ENCODE peak calls at places on chromosome 20, in seven cellular contexts. V is neural progenitor cell; W is mucosa of gallbladder; G is stimulated activated CD4-positive, alpha-beta T cell treated with anti-CD3 and anti-CD28 coated beads, TNF-alpha, amount 100 ng/mL, for 4 hours; I is right lobe of liver; Q is Peyer's patch; B is CD4-positive, alpha-beta T cell. L is an unnamed sample.

GRCh38 chr20:6134592-6134991 is 11.8 kb upstream of the FERMT1 start:
- DNase-seq in V (no peak), W (no peak), G (no peak), I (peak), Q (no peak), B (no peak), L (no peak)

GRCh38 chr20:2771631-2772080 is 28.8 kb downstream of the CPXM1 start:
- DNase-seq in V (no peak), W (no peak), G (no peak), I (no peak), Q (no peak), B (no peak), L (no peak)

GRCh38 chr20:63947638-63948456 is 8.4 kb downstream of the UCKL1 start:
- DNase-seq in V (no peak), W (no peak), G (no peak), I (no peak), Q (no peak), B (no peak), L (no peak)

GRCh38 chr20:38249536-38250310 is 10.8 kb downstream of the KIAA1755 start:
- DNase-seq in V (no peak), W (no peak), G (no peak), I (no peak), Q (no peak), B (no peak), L (peak)

GRCh38 chr20:25038591-25039015 is 19.3 kb downstream of the ACSS1 start:
- DNase-seq in V (no peak), W (no peak), G (no peak), I (peak), Q (no peak), B (no peak), L (no peak)

GRCh38 chr20:40008177-40008576 is 680.9 kb downstream of the MAFB start:
- DNase-seq in V (no peak), W (no peak), G (no peak), I (no peak), Q (no peak), B (no peak), L (no peak)

GRCh38 chr20:33668087-33668790 is 1.5 kb downstream of the ACTL10 start:
- DNase-seq in V (peak), W (peak), G (no peak), I (peak), Q (no peak), B (peak), L (no peak)

GRCh38 chr20:51541189-51542032 is 1.1 kb downstream of the NFATC2 start:
- DNase-seq in V (peak), W (peak), G (peak), I (peak), Q (peak), B (peak), L (peak)

GRCh38 chr20:37651932-37652331 is 41.9 kb upstream of the CTNNBL1 start:
- DNase-seq in V (peak), W (no peak), G (no peak), I (peak), Q (no peak), B (no peak), L (peak)

GRCh38 chr20:38178065-38178471 is 13.0 kb upstream of the TGM2 start:
- DNase-seq in V (no peak), W (no peak), G (no peak), I (no peak), Q (no peak), B (no peak), L (no peak)

GRCh38 chr20:19901226-19901625 is 115.9 kb upstream of the NAA20 start:
- DNase-seq in V (no peak), W (no peak), G (no peak), I (no peak), Q (no peak), B (no peak), L (no peak)

GRCh38 chr20:33172781-33173180 is 4.8 kb downstream of the BPIFA2 start:
- DNase-seq in V (no peak), W (no peak), G (no peak), I (no peak), Q (no peak), B (no peak), L (no peak)

GRCh38 chr20:25549172-25549865 is 36.0 kb downstream of the NINL start:
- DNase-seq in V (no peak), W (no peak), G (no peak), I (no peak), Q (no peak), B (no peak), L (no peak)

GRCh38 chr20:57006411-57007170 is 259.9 kb downstream of the BMP7 start:
- DNase-seq in V (peak), W (no peak), G (no peak), I (no peak), Q (no peak), B (no peak), L (no peak)

GRCh38 chr20:25685276-25686080 is 11.2 kb downstream of the ZNF337 start:
- DNase-seq in V (no peak), W (no peak), G (no peak), I (no peak), Q (no peak), B (no peak), L (no peak)

GRCh38 chr20:5524886-5525285 is 208.1 kb upstream of the PROKR2 start:
- DNase-seq in V (no peak), W (no peak), G (no peak), I (no peak), Q (no peak), B (no peak), L (no peak)

GRCh38 chr20:50123418-50123817 is 10.5 kb upstream of the UBE2V1 start:
- DNase-seq in V (no peak), W (no peak), G (no peak), I (no peak), Q (no peak), B (no peak), L (peak)

GRCh38 chr20:24357169-24357568 is 112.3 kb upstream of the SYNDIG1 start:
- DNase-seq in V (no peak), W (peak), G (no peak), I (no peak), Q (no peak), B (no peak), L (no peak)

GRCh38 chr20:48241482-48241881 is 456.2 kb upstream of the SULF2 start:
- DNase-seq in V (no peak), W (no peak), G (no peak), I (no peak), Q (no peak), B (no peak), L (no peak)

GRCh38 chr20:8670207-8670899 is 398.5 kb upstream of the PLCB4 start:
- DNase-seq in V (no peak), W (no peak), G (no peak), I (no peak), Q (no peak), B (no peak), L (no peak)

GRCh38 chr20:47256665-47257236 is 99.7 kb downstream of the ZMYND8 start:
- DNase-seq in V (no peak), W (no peak), G (no peak), I (no peak), Q (no peak), B (no peak), L (peak)

GRCh38 chr20:32763202-32763999 is 1.2 kb downstream of the DNMT3B start:
- DNase-seq in V (peak), W (no peak), G (no peak), I (no peak), Q (no peak), B (no peak), L (peak)

GRCh38 chr20:740162-740561 is 28.1 kb downstream of the SLC52A3 start:
- DNase-seq in V (no peak), W (no peak), G (no peak), I (no peak), Q (no peak), B (no peak), L (no peak)